ENCODE peak calls at places on chromosomes 13 and 19, in ten cellular contexts. T is fibroblast of lung; G is GM23248; Y is CD4-positive, CD25-positive, alpha-beta regulatory T cell; R is testis; L is left ventricle myocardium inferior; O is upper lobe of right lung; A is psoas muscle; H is tibial nerve; X is stomach. C is an unnamed sample. For H3K4me1, the result is how much of the 10 kb centered on the place peaks cover.

GRCh38 chr19:42242071-42242511 is 311 bp downstream of the GSK3A start:
- DNase-seq in G (peak), Y (no peak), R (no peak), T (no peak), A (no peak), O (no peak), L (no peak), X (no peak), H (no peak), C (no peak)

GRCh38 chr13:41029629-41030028 is 10.5 kb upstream of the ELF1 start:
- DNase-seq in T (no peak), H (no peak), G (no peak), Y (no peak), O (no peak), A (no peak), X (no peak), R (no peak), L (no peak), C (no peak)

GRCh38 chr13:110683203-110683883 is 22.6 kb downstream of the CARS2 start:
- DNase-seq in H (no peak), X (no peak), T (peak), R (peak), O (no peak), Y (peak), G (peak), L (no peak), A (no peak), C (no peak)

GRCh38 chr13:49540552-49540951 is 44.8 kb downstream of the PHF11 start:
- DNase-seq in Y (no peak), T (peak), G (peak), O (no peak), A (no peak), L (no peak), X (no peak), R (no peak), H (no peak), C (no peak)

GRCh38 chr19:39407394-39407643 is 672 bp downstream of the ZFP36 start:
- DNase-seq in T (no peak), H (no peak), A (no peak), R (no peak), L (no peak), O (no peak), G (no peak), Y (no peak), X (no peak), C (no peak)

GRCh38 chr19:38815059-38816001 is 2.6 kb upstream of the LGALS4 start:
- DNase-seq in T (no peak), H (no peak), R (peak), L (no peak), X (no peak), Y (no peak), A (no peak), G (no peak), O (no peak), C (no peak)

GRCh38 chr13:78881746-78882145 is 222.8 kb upstream of the OBI1 start:
- DNase-seq in H (no peak), L (no peak), A (no peak), R (peak), Y (no peak), G (no peak), T (no peak), X (no peak), O (no peak), C (no peak)

GRCh38 chr19:38583219-38583984 is 34.4 kb downstream of the MAP4K1 start:
- DNase-seq in L (no peak), T (no peak), H (no peak), X (no peak), R (no peak), A (no peak), G (no peak), Y (no peak), O (no peak), C (no peak)

GRCh38 chr19:58519087-58519354 is 589 bp downstream of the ZBTB45 start:
- DNase-seq in T (peak), H (peak), L (peak), R (peak), X (peak), A (peak), O (peak), Y (peak), G (peak), C (no peak)

GRCh38 chr13:77859450-77859849 is 59.2 kb downstream of the EDNRB start:
- DNase-seq in Y (no peak), G (peak), H (no peak), R (peak), A (peak), X (no peak), O (no peak), L (peak), T (peak), C (no peak)

GRCh38 chr13:27171244-27171829 is at the start of gene USP12:
- DNase-seq in O (peak), R (peak), G (no peak), X (no peak), H (no peak), T (peak), Y (no peak), L (peak), A (no peak), C (peak)

GRCh38 chr19:23802290-23802689 is 43.6 kb upstream of the ZNF681 start:
- DNase-seq in T (no peak), X (no peak), Y (no peak), O (no peak), A (no peak), L (no peak), G (no peak), R (no peak), H (no peak), C (no peak)

GRCh38 chr13:102658678-102659077 is 36.2 kb downstream of the METTL21C start:
- DNase-seq in G (peak), Y (no peak), H (no peak), X (no peak), O (peak), A (no peak), L (no peak), T (peak), R (no peak), C (no peak)

GRCh38 chr19:7907122-7907521 is 3.4 kb downstream of the MAP2K7 start:
- DNase-seq in Y (no peak), O (no peak), G (no peak), A (no peak), L (no peak), X (no peak), H (no peak), T (no peak), R (no peak), C (no peak)

GRCh38 chr19:7903244-7904073 is at the start of gene MAP2K7:
- DNase-seq in T (peak), O (peak), Y (peak), A (peak), R (peak), L (peak), H (peak), X (peak), G (peak), C (peak)

GRCh38 chr19:7905859-7906258 is 2.2 kb downstream of the MAP2K7 start:
- DNase-seq in O (no peak), H (no peak), X (no peak), L (no peak), G (no peak), T (no peak), Y (no peak), R (no peak), A (no peak), C (no peak)

GRCh38 chr19:7904074-7905020 is 670 bp downstream of the MAP2K7 start:
- DNase-seq in O (peak), G (no peak), H (no peak), L (no peak), R (no peak), Y (peak), X (no peak), A (peak), T (no peak), C (no peak)

DNA sequence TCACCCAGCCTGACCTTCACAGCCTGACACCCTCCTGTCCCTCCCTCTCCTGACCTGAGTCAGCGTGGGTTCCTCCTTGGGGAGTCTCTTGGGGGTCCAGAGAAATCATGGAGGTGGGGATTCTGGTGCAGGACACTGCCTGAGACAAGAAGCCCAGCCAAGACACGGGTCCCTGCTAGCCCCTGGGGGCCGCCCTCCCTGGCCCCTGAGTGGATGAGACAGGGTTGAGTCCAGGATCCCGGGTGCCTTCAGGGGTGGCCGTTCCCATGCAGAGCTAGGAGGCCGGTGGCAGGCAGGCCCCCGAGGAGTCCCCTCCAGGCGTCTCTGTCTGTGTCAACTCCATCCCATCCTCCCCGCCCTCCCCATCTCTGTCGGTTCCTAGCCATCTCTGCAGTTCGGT is 1.6 kb downstream of the MAP2K7 start:
- DNase-seq in G (no peak), H (no peak), X (no peak), O (no peak), T (no peak), A (no peak), Y (no peak), R (no peak), L (no peak), C (no peak)
- H3K4me3 ChIP-seq in G (peak), H (no peak), X (no peak), O (no peak), T (no peak), A (peak), Y (peak), R (no peak), L (peak), C (peak)

GRCh38 chr19:35433448-35433847 is 14.6 kb upstream of the FFAR2 start:
- DNase-seq in G (no peak), X (no peak), O (no peak), H (no peak), L (no peak), A (no peak), R (no peak), Y (no peak), T (no peak), C (no peak)
- H3K4me1 ChIP-seq in G (under half), X (under half), O (under half), H (under half), L (under half), A (under half), R (under half), Y (under half), T (under half), C (under half)

DNA sequence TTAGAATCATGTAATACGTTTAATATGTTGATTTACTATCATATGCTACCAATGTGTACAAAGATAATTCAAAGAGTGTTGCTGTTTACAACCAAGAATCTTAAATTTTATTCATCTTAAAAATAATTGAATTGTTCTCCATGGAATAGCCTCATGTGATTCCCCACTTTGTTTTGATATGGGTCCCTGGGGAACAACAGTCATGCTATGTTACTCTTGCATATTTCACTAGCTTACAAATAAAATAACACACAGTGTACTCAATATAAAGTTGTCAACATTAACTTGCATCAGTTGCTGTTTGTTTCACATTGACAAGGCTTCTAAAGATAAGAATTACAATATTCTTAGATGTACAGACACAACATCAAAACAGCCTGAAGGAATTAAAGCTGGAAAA is 2.3 kb downstream of the ENOX1 start:
- DNase-seq in X (no peak), T (no peak), H (no peak), L (no peak), Y (no peak), O (no peak), A (no peak), G (peak), R (no peak), C (no peak)
- H3K4me3 ChIP-seq in X (no peak), T (no peak), H (no peak), L (peak), Y (no peak), O (no peak), A (peak), G (no peak), R (no peak), C (no peak)

GRCh38 chr19:16594681-16595091 is 22.5 kb upstream of the SLC35E1 start:
- DNase-seq in H (no peak), A (no peak), L (no peak), G (no peak), X (no peak), Y (no peak), R (no peak), T (no peak), O (no peak), C (no peak)

GRCh38 chr19:16593181-16593580 is 21.0 kb upstream of the SLC35E1 start:
- DNase-seq in A (no peak), O (no peak), X (no peak), Y (no peak), H (no peak), R (no peak), T (no peak), G (no peak), L (no peak), C (no peak)

GRCh38 chr19:16595097-16595496 is 22.9 kb upstream of the SLC35E1 start:
- DNase-seq in Y (no peak), O (no peak), H (no peak), T (no peak), A (no peak), G (no peak), X (no peak), L (no peak), R (no peak), C (no peak)

GRCh38 chr19:16591803-16592556 is 19.8 kb upstream of the SLC35E1 start:
- DNase-seq in X (no peak), H (no peak), Y (no peak), G (peak), A (no peak), L (no peak), O (no peak), T (no peak), R (no peak), C (no peak)

GRCh38 chr19:16594131-16594586 is 21.9 kb upstream of the SLC35E1 start:
- DNase-seq in O (no peak), A (no peak), Y (peak), H (no peak), X (no peak), R (no peak), L (no peak), G (no peak), T (no peak), C (no peak)
- H3K4me1 ChIP-seq in O (under half), A (half or more), Y (under half), H (under half), X (half or more), R (under half), L (half or more), G (under half), T (under half), C (under half)

GRCh38 chr19:918152-918437 is 962 bp downstream of the KISS1R start:
- DNase-seq in R (no peak), L (no peak), Y (no peak), X (no peak), A (no peak), T (no peak), G (no peak), H (no peak), O (no peak), C (no peak)
- H3K4me3 ChIP-seq in R (no peak), L (peak), Y (no peak), X (no peak), A (no peak), T (no peak), G (no peak), H (no peak), O (peak), C (peak)

GRCh38 chr19:5880196-5880595 is 9.9 kb upstream of the FUT5 start:
- DNase-seq in H (no peak), R (no peak), Y (no peak), A (no peak), O (no peak), T (no peak), X (no peak), L (no peak), G (no peak), C (no peak)
- H3K4me1 ChIP-seq in H (under half), R (under half), Y (under half), A (under half), O (under half), T (under half), X (under half), L (under half), G (under half), C (under half)